ENCODE peak calls at places on chromosomes 2 and 18, in ten cellular contexts. Y, I, N, K, D, F, Z, B, M and E are unnamed samples.

GRCh38 chr2:3349211-3349693 is 28.4 kb downstream of the EIPR1 start:
- DNase-seq in Z (peak; percentile 52), F (no peak), K (no peak), M (peak; percentile 66), I (no peak), Y (no peak), B (peak; percentile 9), D (no peak), N (no peak), E (peak; percentile 24)

GRCh38 chr2:25252291-25253152 is 84.1 kb upstream of the POMC start:
- DNase-seq in Y (peak; percentile 72), K (peak; percentile 99), N (peak; percentile 78), B (peak; percentile 62), I (peak; percentile 54), M (no peak), Z (peak; percentile 86), F (no peak), D (peak; percentile 92), E (peak; percentile 75)

GRCh38 chr2:127637236-127637630 is 8.7 kb upstream of the GPR17 start:
- DNase-seq in F (no peak), K (no peak), D (no peak), B (no peak), Z (no peak), Y (no peak), I (no peak), M (no peak), N (no peak), E (no peak)

GRCh38 chr18:26342646-26343045 is 116.4 kb downstream of the TAF4B start:
- DNase-seq in F (no peak), K (no peak), Z (no peak), N (no peak), I (no peak), M (no peak), Y (no peak), B (no peak), D (no peak), E (no peak)

GRCh38 chr2:121895723-121896571 is 140.5 kb downstream of the TSN start:
- DNase-seq in Y (no peak), M (no peak), I (no peak), K (no peak), D (no peak), Z (no peak), N (no peak), F (no peak), B (no peak), E (no peak)

GRCh38 chr2:50347355-50348044 is 684.4 kb downstream of the NRXN1 start:
- DNase-seq in N (no peak), I (no peak), Y (no peak), M (no peak), Z (no peak), K (peak; percentile 69), F (no peak), D (peak; percentile 50), B (peak; percentile 1), E (no peak)

GRCh38 chr2:222353998-222354397 is 55.2 kb upstream of the PAX3 start:
- DNase-seq in F (no peak), B (no peak), N (no peak), Y (no peak), K (no peak), I (peak; percentile 17), M (no peak), D (no peak), Z (no peak), E (no peak)

GRCh38 chr18:43578636-43579203 is 301.4 kb upstream of the SYT4 start:
- DNase-seq in N (no peak), M (no peak), F (no peak), D (no peak), Z (no peak), B (peak; percentile 38), K (no peak), Y (no peak), I (no peak), E (no peak)

GRCh38 chr18:76145968-76146367 is 349.1 kb downstream of the ZNF516 start:
- DNase-seq in N (no peak), I (no peak), M (no peak), D (no peak), Y (no peak), K (no peak), Z (no peak), B (no peak), F (no peak), E (no peak)

GRCh38 chr18:77528877-77529276 is 279.2 kb downstream of the GALR1 start:
- DNase-seq in F (no peak), M (no peak), I (no peak), D (no peak), B (no peak), Y (no peak), N (no peak), K (no peak), Z (no peak), E (no peak)

GRCh38 chr2:173644146-173644545 is 289.5 kb downstream of the CDCA7 start:
- DNase-seq in F (no peak), D (no peak), M (no peak), K (no peak), B (peak; percentile 82), I (no peak), N (no peak), Y (no peak), Z (no peak), E (no peak)

GRCh38 chr2:236982693-236983092 is 103.0 kb upstream of the COPS8 start:
- DNase-seq in Y (no peak), K (no peak), F (no peak), B (no peak), D (no peak), I (no peak), N (no peak), M (no peak), Z (no peak), E (no peak)

GRCh38 chr18:39806519-39806918 is 2148.5 kb upstream of the PIK3C3 start:
- DNase-seq in B (peak; percentile 37), Z (no peak), K (no peak), F (no peak), D (no peak), I (no peak), Y (no peak), N (no peak), M (no peak), E (no peak)

DNA sequence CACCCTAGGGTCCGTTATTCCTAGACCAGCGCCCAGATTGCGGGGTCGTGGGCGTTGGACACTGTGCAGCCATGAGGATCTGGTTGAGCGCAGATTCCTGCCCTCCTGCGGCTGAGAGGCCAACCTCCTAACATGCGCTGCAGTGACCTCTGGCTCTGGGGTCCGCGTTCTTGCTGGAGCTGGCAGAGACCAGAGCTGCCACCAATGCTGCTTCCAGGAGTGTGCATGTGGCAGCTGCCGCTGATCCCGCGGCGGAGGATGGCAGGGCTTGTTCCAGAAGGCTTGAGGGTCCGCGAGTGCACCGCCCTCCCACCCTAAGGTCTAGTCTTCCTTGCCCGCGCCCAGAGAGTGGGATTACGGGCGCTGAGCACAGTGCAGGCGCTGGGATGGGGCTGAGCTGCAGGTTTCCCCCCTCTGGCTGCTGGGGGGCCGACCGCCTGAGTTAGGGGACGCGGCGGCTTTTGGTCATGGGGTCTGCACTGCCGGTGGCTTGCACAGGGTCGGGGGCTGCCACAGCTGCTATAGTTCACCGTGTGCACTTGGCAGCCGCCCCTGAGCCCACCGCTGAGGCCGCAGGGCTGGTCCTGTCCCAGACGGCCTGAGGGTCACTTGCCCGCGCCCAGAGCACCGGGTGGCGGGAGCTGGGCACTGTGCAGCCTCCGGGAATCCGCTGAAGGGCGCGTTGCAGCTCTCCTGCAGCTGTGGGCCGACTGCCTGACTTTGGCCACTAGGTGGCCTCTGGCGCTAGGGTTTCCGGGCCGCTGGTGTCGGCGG is 145.9 kb downstream of the CCDC74A start:
- DNase-seq in B (peak; percentile 57), K (peak; percentile 78), F (no peak), I (peak; percentile 55), Z (peak; percentile 91), D (peak; percentile 84), M (peak; percentile 77), N (peak; percentile 83), Y (peak; percentile 84), E (peak; percentile 86)
- H3K4me3 ChIP-seq in B (peak overlapping the region; percentile 26), K (peak overlapping the region; percentile 45), F (peak overlapping the region; percentile 4), I (peak overlapping the region; percentile 38), Z (peak overlapping the region; percentile 22), D (peak overlapping the region; percentile 69), M (peak overlapping the region; percentile 47), N (peak overlapping the region; percentile 48), Y (no peak overlapping the region), E (peak overlapping the region; percentile 7)

GRCh38 chr2:216082805-216083204 is 1.1 kb downstream of the TMEM169 start:
- DNase-seq in F (no peak), Y (peak; percentile 14), D (peak; percentile 56), K (peak; percentile 62), I (no peak), B (no peak), Z (no peak), N (no peak), M (no peak), E (peak; percentile 24)
- H3K4me3 ChIP-seq in F (no peak overlapping the region), Y (no peak overlapping the region), D (peak overlapping the region; percentile 91), K (peak overlapping the region; percentile 72), I (no peak overlapping the region), B (no peak overlapping the region), Z (no peak overlapping the region), N (no peak overlapping the region), M (no peak overlapping the region), E (no peak overlapping the region)

GRCh38 chr2:73893764-73894474 is 1.1 kb downstream of the ACTG2 start:
- DNase-seq in B (no peak), M (no peak), F (no peak), Y (no peak), K (no peak), Z (no peak), D (no peak), N (no peak), I (no peak), E (no peak)
- H3K4me3 ChIP-seq in B (no peak overlapping the region), M (peak overlapping the region; percentile 42), F (peak overlapping the region; percentile 14), Y (peak overlapping the region; percentile 20), K (no peak overlapping the region), Z (peak overlapping the region; percentile 5), D (no peak overlapping the region), N (no peak overlapping the region), I (no peak overlapping the region), E (no peak overlapping the region)

GRCh38 chr18:55053976-55054375 is 94.7 kb upstream of the CCDC68 start:
- DNase-seq in B (no peak), F (no peak), N (no peak), D (no peak), Z (no peak), K (no peak), M (no peak), I (no peak), Y (no peak), E (no peak)
- H3K4me3 ChIP-seq in B (no peak overlapping the region), F (no peak overlapping the region), N (no peak overlapping the region), D (no peak overlapping the region), Z (peak overlapping the region; percentile 9), K (no peak overlapping the region), M (no peak overlapping the region), I (no peak overlapping the region), Y (no peak overlapping the region), E (no peak overlapping the region)

DNA sequence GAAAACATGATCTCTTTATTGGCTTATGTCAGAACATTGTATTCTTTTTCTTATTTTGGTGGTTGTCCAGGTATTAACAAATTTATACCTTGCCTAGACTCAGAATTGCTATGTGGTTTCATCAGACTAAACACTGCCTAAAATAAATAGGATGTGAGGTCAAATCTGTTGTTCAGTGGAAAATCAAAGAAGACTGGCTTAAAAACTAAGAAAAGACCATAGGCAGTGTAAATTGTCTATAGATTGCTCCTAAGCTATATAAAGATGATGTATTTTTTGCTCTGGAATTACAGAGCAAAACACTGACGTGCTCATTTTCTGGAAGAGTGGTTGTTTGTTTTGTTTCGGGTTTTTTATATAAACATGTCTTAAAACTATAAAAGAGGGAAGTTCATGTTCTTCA is 266.1 kb downstream of the ALPK2 start:
- DNase-seq in I (no peak), B (no peak), D (no peak), M (no peak), K (no peak), N (no peak), Z (no peak), Y (no peak), F (no peak), E (no peak)
- H3K4me3 ChIP-seq in I (no peak overlapping the region), B (no peak overlapping the region), D (no peak overlapping the region), M (no peak overlapping the region), K (no peak overlapping the region), N (no peak overlapping the region), Z (no peak overlapping the region), Y (no peak overlapping the region), F (no peak overlapping the region), E (no peak overlapping the region)